ENCODE peak calls at places on chromosomes 6 and 20, in six cellular contexts. One of them, this sample, is unnamed.
A peak's percentile ranks its signal among the peaks of the same experiment; 100 is the strongest.

GRCh38 chr6:83108378-83108777 is 40.9 kb downstream of the DOP1A start:
- DNase-seq in HTR-8/SVneo: no peak
- DNase-seq in fibroblast of lung: no peak
- DNase-seq in hippocampal formation: no peak
- DNase-seq in tibial artery: no peak
- DNase-seq in BJ: no peak
- DNase-seq in this sample: no peak

GRCh38 chr20:16063876-16064275 is 509.4 kb downstream of the KIF16B start:
- DNase-seq in tibial artery: no peak
- DNase-seq in BJ: no peak
- DNase-seq in fibroblast of lung: peak; percentile 30
- DNase-seq in HTR-8/SVneo: no peak
- DNase-seq in hippocampal formation: no peak
- DNase-seq in this sample: no peak

GRCh38 chr20:16123623-16124022 is 449.6 kb downstream of the KIF16B start:
- DNase-seq in tibial artery: no peak
- DNase-seq in hippocampal formation: no peak
- DNase-seq in HTR-8/SVneo: no peak
- DNase-seq in BJ: no peak
- DNase-seq in fibroblast of lung: no peak
- DNase-seq in this sample: no peak

GRCh38 chr20:37649017-37649416 is 44.8 kb upstream of the CTNNBL1 start:
- DNase-seq in hippocampal formation: no peak
- DNase-seq in tibial artery: no peak
- DNase-seq in fibroblast of lung: no peak
- DNase-seq in HTR-8/SVneo: no peak
- DNase-seq in BJ: no peak
- DNase-seq in this sample: no peak

GRCh38 chr6:6993503-6994237 is 114.1 kb upstream of the RREB1 start:
- DNase-seq in hippocampal formation: no peak
- DNase-seq in HTR-8/SVneo: no peak
- DNase-seq in BJ: no peak
- DNase-seq in fibroblast of lung: peak; percentile 16
- DNase-seq in tibial artery: no peak
- DNase-seq in this sample: no peak

GRCh38 chr6:1767481-1768246 is 157.9 kb downstream of the FOXC1 start:
- DNase-seq in HTR-8/SVneo: peak; percentile 34
- DNase-seq in tibial artery: peak; percentile 86
- DNase-seq in fibroblast of lung: peak; percentile 16
- DNase-seq in BJ: peak; percentile 55
- DNase-seq in hippocampal formation: no peak
- DNase-seq in this sample: no peak

GRCh38 chr6:168335341-168335740 is 15.8 kb upstream of the DACT2 start:
- DNase-seq in BJ: no peak
- DNase-seq in fibroblast of lung: no peak
- DNase-seq in hippocampal formation: no peak
- DNase-seq in tibial artery: no peak
- DNase-seq in HTR-8/SVneo: no peak
- DNase-seq in this sample: no peak

GRCh38 chr6:146200136-146200708 is 171.4 kb downstream of the GRM1 start:
- DNase-seq in BJ: no peak
- DNase-seq in HTR-8/SVneo: no peak
- DNase-seq in fibroblast of lung: no peak
- DNase-seq in hippocampal formation: no peak
- DNase-seq in tibial artery: no peak
- DNase-seq in this sample: no peak

GRCh38 chr6:169825558-169826225 is 74.3 kb downstream of the ERMARD start:
- DNase-seq in hippocampal formation: no peak
- DNase-seq in fibroblast of lung: no peak
- DNase-seq in tibial artery: no peak
- DNase-seq in HTR-8/SVneo: no peak
- DNase-seq in BJ: no peak
- DNase-seq in this sample: no peak

GRCh38 chr20:36315545-36316351 is 9.6 kb downstream of the DLGAP4 start:
- DNase-seq in HTR-8/SVneo: no peak
- DNase-seq in hippocampal formation: no peak
- DNase-seq in BJ: no peak
- DNase-seq in tibial artery: peak; percentile 34
- DNase-seq in fibroblast of lung: no peak
- DNase-seq in this sample: no peak

GRCh38 chr6:170180671-170181337 is 110.1 kb downstream of the DLL1 start:
- DNase-seq in tibial artery: peak; percentile 47
- DNase-seq in HTR-8/SVneo: no peak
- DNase-seq in hippocampal formation: no peak
- DNase-seq in BJ: no peak
- DNase-seq in fibroblast of lung: no peak
- DNase-seq in this sample: no peak

GRCh38 chr20:24318569-24319352 is 150.7 kb upstream of the SYNDIG1 start:
- DNase-seq in tibial artery: no peak
- DNase-seq in hippocampal formation: no peak
- DNase-seq in BJ: no peak
- DNase-seq in HTR-8/SVneo: no peak
- DNase-seq in fibroblast of lung: no peak
- DNase-seq in this sample: no peak

This sample was measured in iPS DF 19.7.